ENCODE peak calls at places on chromosomes 5 and 9, in ten cellular contexts. J is colonic mucosa; H is neuronal stem cell; G is thyroid gland; Y is upper lobe of right lung; A is CD4-positive, CD25-positive, alpha-beta regulatory T cell; S is GM12878; Q is endodermal cell; B is stomach; K is iPS DF 6.9. M is an unnamed sample. For H3K9me3, the result is how much of the 10 kb centered on the place peaks cover.

GRCh38 chr9:117092582-117092981 is 322.3 kb downstream of the ASTN2 start:
- DNase-seq in Q (peak), J (no peak), S (no peak), A (no peak), Y (no peak), H (no peak), G (peak), B (no peak), K (no peak), M (no peak)

GRCh38 chr5:194102-194501 is 2.8 kb downstream of the LRRC14B start:
- DNase-seq in K (no peak), A (no peak), S (no peak), J (no peak), H (no peak), Q (no peak), Y (peak), B (no peak), G (no peak), M (no peak)

GRCh38 chr9:136846376-136847064 is 2.7 kb upstream of the PHPT1 start:
- DNase-seq in B (no peak), Q (peak), Y (no peak), K (no peak), S (no peak), A (no peak), G (no peak), H (no peak), J (no peak), M (no peak)

GRCh38 chr5:176491056-176491646 is 43.0 kb downstream of the FAF2 start:
- DNase-seq in G (no peak), Y (no peak), S (no peak), A (no peak), H (no peak), K (no peak), J (no peak), Q (no peak), B (no peak), M (no peak)

GRCh38 chr5:151151793-151152192 is 5.8 kb downstream of the ANXA6 start:
- DNase-seq in G (no peak), K (no peak), J (no peak), S (peak), A (no peak), B (no peak), Q (no peak), Y (no peak), H (no peak), M (no peak)

GRCh38 chr9:13267743-13268142 is 11.7 kb downstream of the MPDZ start:
- DNase-seq in K (no peak), Y (no peak), J (no peak), B (no peak), A (no peak), Q (no peak), G (no peak), H (no peak), S (no peak), M (no peak)

GRCh38 chr9:114178756-114179450 is 23.6 kb downstream of the COL27A1 start:
- DNase-seq in S (no peak), Q (no peak), B (no peak), K (no peak), A (no peak), J (no peak), G (no peak), H (no peak), Y (peak), M (no peak)

GRCh38 chr5:39697891-39698290 is 273.1 kb upstream of the DAB2 start:
- DNase-seq in K (no peak), A (no peak), H (no peak), G (no peak), Y (no peak), Q (no peak), B (no peak), J (no peak), S (no peak), M (no peak)

GRCh38 chr5:44332360-44332971 is 56.8 kb downstream of the FGF10 start:
- DNase-seq in A (no peak), Y (no peak), S (no peak), H (peak), G (no peak), B (no peak), J (no peak), K (peak), Q (peak), M (no peak)

GRCh38 chr9:131997779-131998178 is 81.9 kb downstream of the MED27 start:
- DNase-seq in G (peak), B (peak), Q (no peak), J (no peak), K (no peak), S (no peak), Y (no peak), H (no peak), A (no peak), M (no peak)

GRCh38 chr9:36924071-36924470 is 110.0 kb downstream of the PAX5 start:
- DNase-seq in J (no peak), K (no peak), G (no peak), A (no peak), H (no peak), Q (peak), Y (no peak), S (peak), B (no peak), M (no peak)

GRCh38 chr9:93826209-93826608 is 128.9 kb downstream of the BARX1 start:
- DNase-seq in G (no peak), Y (peak), S (no peak), K (no peak), B (no peak), H (no peak), J (peak), Q (peak), A (peak), M (peak)

GRCh38 chr5:58687595-58687994 is 104.7 kb downstream of the RAB3C start:
- DNase-seq in G (no peak), A (no peak), K (no peak), B (no peak), H (no peak), S (no peak), Y (no peak), J (no peak), Q (no peak), M (no peak)

GRCh38 chr5:124043456-124043855 is 531.5 kb downstream of the CSNK1G3 start:
- DNase-seq in A (no peak), Y (no peak), K (peak), Q (peak), J (no peak), H (no peak), B (no peak), G (no peak), S (no peak), M (no peak)

GRCh38 chr9:76297721-76298239 is 96.4 kb downstream of the RFK start:
- DNase-seq in Q (no peak), A (no peak), J (no peak), B (no peak), S (no peak), K (no peak), G (peak), H (no peak), Y (no peak), M (no peak)

GRCh38 chr5:57836921-57837320 is 354.3 kb upstream of the ACTBL2 start:
- DNase-seq in Q (no peak), Y (no peak), S (no peak), K (no peak), A (no peak), B (no peak), G (no peak), H (no peak), J (no peak), M (no peak)

GRCh38 chr9:35107337-35108290 is 4.7 kb upstream of the STOML2 start:
- DNase-seq in J (no peak), G (no peak), S (no peak), Q (peak), K (no peak), H (no peak), A (no peak), B (no peak), Y (peak), M (no peak)

GRCh38 chr9:134419684-134420076 is 93.4 kb downstream of the RXRA start:
- DNase-seq in H (no peak), B (no peak), K (peak), Y (no peak), A (no peak), J (no peak), S (no peak), Q (peak), G (no peak), M (no peak)

GRCh38 chr5:148776780-148777179 is 49.6 kb upstream of the ADRB2 start:
- DNase-seq in K (no peak), H (no peak), B (peak), G (no peak), J (no peak), Q (no peak), Y (no peak), S (no peak), A (no peak), M (no peak)

GRCh38 chr5:980001-980588 is 28.5 kb upstream of the NKD2 start:
- DNase-seq in A (no peak), B (no peak), K (no peak), H (peak), Q (peak), G (no peak), J (no peak), Y (no peak), S (no peak), M (no peak)

GRCh38 chr5:145479271-145479670 is 355.9 kb downstream of the PRELID2 start:
- DNase-seq in B (no peak), A (no peak), Q (no peak), G (no peak), J (no peak), Y (no peak), H (no peak), S (no peak), K (no peak), M (no peak)

GRCh38 chr5:77167695-77168111 is 42.8 kb upstream of the PDE8B start:
- DNase-seq in G (no peak), B (no peak), K (no peak), J (no peak), S (no peak), H (no peak), Q (no peak), Y (no peak), A (no peak), M (no peak)

GRCh38 chr9:111605041-111605559 is 5.7 kb upstream of the PTGR1 start:
- DNase-seq in H (no peak), K (no peak), A (no peak), G (no peak), B (no peak), Y (no peak), J (no peak), S (no peak), Q (no peak), M (no peak)

DNA sequence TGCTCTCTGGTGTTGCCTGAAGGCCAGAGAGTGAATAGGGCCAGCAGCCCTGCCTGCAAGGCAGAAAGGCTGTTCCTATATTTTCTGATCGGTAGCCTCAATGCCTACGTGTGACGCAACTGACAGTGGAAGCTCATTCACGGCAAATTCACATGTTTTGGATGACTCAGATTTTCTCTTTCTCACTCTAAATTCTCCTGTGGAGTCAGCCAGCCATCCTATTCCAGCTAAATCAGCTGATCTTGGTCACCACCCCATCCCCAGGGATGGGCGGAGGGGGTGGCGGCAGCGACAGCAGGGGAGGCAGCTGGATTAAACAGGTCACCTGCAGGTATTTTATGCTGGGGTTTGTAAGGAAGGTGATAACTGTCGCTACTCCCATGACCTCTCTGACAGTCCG is 52.3 kb downstream of the ZNF510 start:
- DNase-seq in A (no peak), Q (peak), Y (no peak), S (no peak), K (no peak), B (no peak), H (no peak), J (no peak), G (no peak), M (no peak)
- H3K9me3 ChIP-seq in A (under half), Q (under half), Y (under half), S (under half), K (under half), B (under half), H (under half), J (under half), G (under half), M (under half)

GRCh38 chr9:15889555-15889954 is 336.7 kb downstream of the CCDC171 start:
- DNase-seq in S (no peak), A (no peak), Y (no peak), J (no peak), K (no peak), B (no peak), G (no peak), Q (no peak), H (no peak), M (no peak)
- H3K9me3 ChIP-seq in S (under half), A (under half), Y (under half), J (under half), K (under half), B (under half), G (under half), Q (under half), H (under half), M (under half)

GRCh38 chr9:40913928-40914673 is 214.4 kb downstream of the FOXD4L6 start:
- DNase-seq in H (no peak), B (no peak), K (no peak), Y (no peak), J (no peak), G (no peak), A (no peak), Q (no peak), S (no peak), M (no peak)
- H3K9me3 ChIP-seq in H (under half), B (half or more), K (under half), Y (half or more), J (under half), G (under half), A (half or more), Q (half or more), S (under half), M (half or more)

GRCh38 chr5:159385994-159386711 is 55.9 kb upstream of the IL12B start:
- DNase-seq in B (no peak), Q (no peak), Y (no peak), S (no peak), A (no peak), J (no peak), H (no peak), K (no peak), G (no peak), M (no peak)

DNA sequence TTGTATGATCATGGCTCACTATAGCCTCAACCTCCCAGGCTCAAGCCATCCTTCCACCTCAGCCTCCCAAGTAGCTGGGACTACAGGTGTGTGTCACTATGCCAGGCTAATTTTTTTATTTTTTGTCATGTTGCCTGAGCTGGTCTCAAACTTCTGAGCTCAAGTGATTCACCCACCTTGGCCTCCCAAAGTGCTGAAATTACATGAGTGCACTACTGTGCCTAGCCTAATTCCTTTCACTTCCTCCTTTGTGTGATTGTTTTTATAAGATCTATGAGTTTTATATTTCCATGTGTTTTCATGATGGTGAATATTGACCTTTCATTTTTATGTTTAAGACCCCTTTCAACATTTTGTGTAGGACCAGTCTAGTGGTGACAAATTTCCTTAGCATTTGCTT is 55.2 kb upstream of the IL12B start:
- DNase-seq in S (no peak), A (no peak), Q (no peak), H (no peak), B (no peak), Y (no peak), G (no peak), J (no peak), K (no peak), M (no peak)
- H3K9me3 ChIP-seq in S (under half), A (under half), Q (under half), H (under half), B (under half), Y (under half), G (under half), J (under half), K (under half), M (under half)

GRCh38 chr9:137956039-137956438 is 78.5 kb downstream of the CACNA1B start:
- DNase-seq in S (no peak), K (no peak), G (no peak), Y (no peak), J (no peak), Q (no peak), H (no peak), B (no peak), A (no peak), M (no peak)

GRCh38 chr9:137955224-137955570 is 77.6 kb downstream of the CACNA1B start:
- DNase-seq in G (no peak), B (no peak), K (no peak), J (no peak), S (no peak), Y (no peak), Q (no peak), A (no peak), H (no peak), M (no peak)

GRCh38 chr9:137953683-137954438 is 76.3 kb downstream of the CACNA1B start:
- DNase-seq in K (no peak), J (no peak), B (no peak), H (no peak), Q (peak), Y (no peak), G (no peak), A (no peak), S (no peak), M (no peak)

GRCh38 chr9:137955586-137955985 is 78.0 kb downstream of the CACNA1B start:
- DNase-seq in J (no peak), Q (peak), H (no peak), Y (no peak), G (no peak), A (no peak), B (no peak), S (no peak), K (no peak), M (no peak)

DNA sequence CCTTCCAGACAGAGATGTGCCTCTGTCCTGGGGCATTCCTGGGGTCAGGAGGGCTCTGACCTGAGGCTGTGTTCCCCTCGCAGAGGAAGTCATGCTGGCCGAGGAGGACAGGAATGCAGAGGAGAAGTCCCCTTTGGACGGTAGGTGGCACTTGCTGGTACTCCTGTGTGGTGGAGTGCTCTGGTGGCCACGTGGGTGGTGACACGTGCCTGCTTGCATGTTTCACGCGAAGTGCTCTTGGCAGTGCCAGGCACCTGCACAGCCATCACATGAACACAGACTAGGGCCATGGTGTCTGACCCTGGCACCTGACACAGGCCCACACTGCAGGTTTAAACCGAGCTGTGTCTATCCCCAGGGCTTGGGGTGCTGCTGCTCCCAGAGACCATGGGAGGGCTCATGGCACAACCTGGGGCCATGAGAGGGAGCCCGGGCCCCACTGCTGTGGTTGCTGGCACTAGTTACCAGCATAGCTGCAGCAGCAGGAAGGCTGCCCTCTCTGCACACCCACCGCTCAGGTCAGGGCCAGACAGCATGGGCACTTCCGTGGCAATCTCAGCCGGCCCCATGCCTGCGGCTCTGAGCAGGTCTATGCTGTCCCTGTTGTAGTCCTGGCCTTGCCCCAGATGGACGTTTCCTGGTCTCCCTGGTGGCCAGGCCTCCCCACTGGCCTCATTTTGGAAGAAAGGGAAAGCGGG is 79.3 kb downstream of the CACNA1B start:
- DNase-seq in K (no peak), H (no peak), B (no peak), G (peak), S (no peak), Y (no peak), J (no peak), Q (no peak), A (no peak), M (no peak)
- H3K9me3 ChIP-seq in K (under half), H (under half), B (under half), G (under half), S (under half), Y (under half), J (under half), Q (under half), A (under half), M (under half)

M was measured in T-helper 17 cell.